ENCODE peak calls at places on chromosomes 4 and X, in seven cellular contexts. Z, N, L, A, M, J and R are unnamed samples.

GRCh38 chr4:106818764-106819163 is 217.3 kb downstream of the DKK2 start:
- DNase-seq in J (no peak), L (no peak), A (no peak), N (no peak), Z (no peak), M (no peak), R (no peak)

GRCh38 chr4:183291070-183291469 is 29.0 kb downstream of the CLDN22 start:
- DNase-seq in Z (no peak), M (no peak), L (no peak), N (no peak), A (no peak), J (no peak), R (no peak)

GRCh38 chr4:184826315-184827266 is 823 bp upstream of the ACSL1 start:
- DNase-seq in L (peak), N (no peak), A (no peak), Z (no peak), J (no peak), M (no peak), R (peak)

GRCh38 chr4:110840221-110840654 is 217.4 kb upstream of the PITX2 start:
- DNase-seq in Z (no peak), M (no peak), N (no peak), J (no peak), L (no peak), A (no peak), R (peak)

GRCh38 chr4:25993564-25994185 is 79.7 kb downstream of the SMIM20 start:
- DNase-seq in L (peak), M (peak), A (peak), J (no peak), Z (peak), N (peak), R (no peak)

GRCh38 chr4:6221296-6221850 is 21.0 kb upstream of the JAKMIP1 start:
- DNase-seq in Z (peak), M (no peak), N (peak), J (no peak), L (no peak), A (peak), R (no peak)

GRCh38 chr4:52641853-52642563 is 17.1 kb downstream of the USP46 start:
- DNase-seq in L (peak), Z (no peak), A (no peak), M (no peak), N (no peak), J (peak), R (peak)

GRCh38 chr4:156756118-156756517 is 215.5 kb downstream of the PDGFC start:
- DNase-seq in N (no peak), A (no peak), L (no peak), Z (no peak), M (no peak), J (no peak), R (peak)

GRCh38 chr4:7397206-7398103 is 37.3 kb downstream of the PSAPL1 start:
- DNase-seq in M (no peak), N (peak), A (peak), L (no peak), Z (no peak), J (no peak), R (peak)

GRCh38 chr4:187744911-187745310 is 250.7 kb upstream of the ZFP42 start:
- DNase-seq in M (no peak), A (no peak), N (no peak), Z (no peak), J (no peak), L (no peak), R (no peak)

GRCh38 chrX:38069991-38070390 is 63.6 kb downstream of the SYTL5 start:
- DNase-seq in Z (no peak), M (no peak), L (no peak), N (no peak), A (no peak), J (no peak), R (no peak)

GRCh38 chrX:148573119-148573518 is 72.7 kb downstream of the AFF2 start:
- DNase-seq in A (peak), J (no peak), M (no peak), Z (peak), L (no peak), N (no peak), R (no peak)

GRCh38 chrX:74526786-74527185 is 87.6 kb downstream of the RLIM start:
- DNase-seq in L (no peak), M (no peak), J (no peak), Z (no peak), A (no peak), N (no peak), R (no peak)

GRCh38 chr4:24471623-24472510 is 112.5 kb downstream of the DHX15 start:
- DNase-seq in A (peak), L (peak), N (peak), J (no peak), M (peak), Z (peak), R (no peak)

GRCh38 chr4:3756343-3757059 is 9.7 kb upstream of the ADRA2C start:
- DNase-seq in N (no peak), A (peak), Z (peak), M (no peak), L (no peak), J (no peak), R (no peak)

GRCh38 chr4:3760833-3761232 is 5.4 kb upstream of the ADRA2C start:
- DNase-seq in Z (no peak), N (no peak), L (no peak), A (no peak), M (no peak), J (no peak), R (no peak)

GRCh38 chr4:3760346-3760745 is 5.8 kb upstream of the ADRA2C start:
- DNase-seq in L (no peak), N (no peak), Z (no peak), M (no peak), J (no peak), A (no peak), R (no peak)

GRCh38 chr4:3762264-3762663 is 3.9 kb upstream of the ADRA2C start:
- DNase-seq in N (no peak), M (no peak), A (no peak), L (no peak), J (no peak), Z (no peak), R (no peak)

DNA sequence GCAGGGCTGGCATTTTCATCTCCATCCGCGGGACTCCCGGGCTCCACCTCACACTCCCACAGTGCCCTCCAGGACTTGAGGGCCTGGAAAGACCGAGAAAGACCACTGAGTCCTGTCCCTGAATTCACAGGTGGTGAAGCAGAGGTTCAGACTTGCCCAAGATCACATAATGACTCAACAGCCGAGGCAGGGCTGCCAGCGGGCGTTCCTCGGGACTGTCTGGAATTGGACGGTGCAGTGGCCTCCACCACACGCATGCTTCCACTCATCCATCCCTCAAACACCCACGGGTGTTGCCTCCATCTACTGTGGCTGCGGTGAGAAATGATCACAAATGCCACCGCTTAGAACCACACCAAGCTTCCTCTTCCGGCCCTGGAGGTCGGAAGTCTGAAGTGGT is 6.9 kb upstream of the ADRA2C start:
- DNase-seq in Z (no peak), N (no peak), A (no peak), J (no peak), L (no peak), M (no peak), R (no peak)
- H3K18ac ChIP-seq in Z (no peak), N (no peak), A (no peak), J (no peak), L (no peak), M (peak), R (no peak)

GRCh38 chr4:38509551-38509950 is 154.4 kb upstream of the KLF3 start:
- DNase-seq in M (no peak), J (no peak), N (no peak), A (no peak), L (no peak), Z (no peak), R (no peak)
- H3K18ac ChIP-seq in M (no peak), J (no peak), N (no peak), A (no peak), L (no peak), Z (no peak), R (no peak)

GRCh38 chrX:131187234-131187633 is 101.9 kb downstream of the IGSF1 start:
- DNase-seq in L (no peak), A (no peak), J (no peak), M (no peak), N (no peak), Z (peak), R (no peak)
- H3K18ac ChIP-seq in L (no peak), A (no peak), J (no peak), M (no peak), N (no peak), Z (no peak), R (no peak)

GRCh38 chrX:11321986-11322385 is 28.8 kb downstream of the AMELX start:
- DNase-seq in M (no peak), J (no peak), A (no peak), Z (no peak), L (no peak), N (no peak), R (no peak)

GRCh38 chrX:11319689-11320302 is 26.6 kb downstream of the AMELX start:
- DNase-seq in L (peak), A (no peak), N (no peak), J (no peak), M (no peak), Z (no peak), R (peak)
- H3K18ac ChIP-seq in L (no peak), A (no peak), N (no peak), J (no peak), M (no peak), Z (no peak), R (no peak)

GRCh38 chr4:38759790-38760122 is 23.0 kb downstream of the TLR10 start:
- DNase-seq in M (no peak), L (no peak), N (no peak), Z (no peak), A (no peak), J (no peak), R (no peak)
- H3K18ac ChIP-seq in M (no peak), L (no peak), N (no peak), Z (no peak), A (no peak), J (no peak), R (no peak)

GRCh38 chrX:107589243-107589642 is 39.1 kb upstream of the PRPS1 start:
- DNase-seq in J (no peak), N (no peak), L (no peak), M (no peak), A (no peak), Z (no peak), R (no peak)
- H3K18ac ChIP-seq in J (no peak), N (no peak), L (no peak), M (no peak), A (no peak), Z (no peak), R (no peak)

DNA sequence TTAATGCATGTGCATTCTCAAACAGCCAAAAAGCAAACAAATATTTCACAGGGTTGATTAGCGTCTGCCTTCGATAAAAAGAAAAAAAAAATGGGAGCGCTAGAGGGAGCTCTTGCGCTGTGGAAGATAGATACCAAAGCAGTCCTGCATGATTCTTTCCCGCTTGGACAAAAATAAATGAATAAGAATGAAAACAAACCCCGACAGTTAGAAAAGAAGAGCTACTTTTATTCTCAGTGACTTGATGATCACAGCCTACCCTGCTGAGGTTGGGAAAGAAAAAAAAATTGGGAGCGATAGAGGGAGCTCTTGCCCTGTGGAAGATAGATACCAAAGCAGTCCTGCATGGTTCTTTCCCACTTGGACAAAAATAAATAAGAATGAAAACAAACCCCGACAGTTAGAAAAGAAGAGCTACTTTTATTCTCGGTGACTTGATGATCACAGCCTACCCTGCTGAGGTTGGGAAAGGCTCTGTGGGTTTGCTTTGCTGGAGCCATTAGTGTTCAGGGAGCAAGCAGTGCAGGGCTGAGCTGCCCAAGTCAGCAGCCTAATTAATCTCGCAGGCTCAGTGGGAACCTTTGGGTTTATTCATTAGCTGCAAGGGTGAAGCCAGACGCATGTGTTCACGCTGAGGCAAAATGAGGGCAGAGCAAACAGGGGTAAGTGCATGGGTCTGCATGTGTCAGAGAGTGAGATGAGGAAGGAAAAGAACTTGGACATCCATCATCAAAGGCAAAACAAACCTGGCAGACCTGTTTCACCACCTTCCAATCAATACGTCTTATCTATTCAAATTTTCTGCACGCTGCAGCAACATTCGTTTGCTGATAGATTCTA is 249.3 kb upstream of the PRKX start:
- DNase-seq in J (no peak), L (peak), M (peak), A (peak), N (no peak), Z (peak), R (peak)
- H3K18ac ChIP-seq in J (no peak), L (no peak), M (no peak), A (no peak), N (peak), Z (no peak), R (no peak)

GRCh38 chrX:4708970-4709760 is 995.7 kb upstream of the PRKX start:
- DNase-seq in N (no peak), Z (peak), J (no peak), A (no peak), L (no peak), M (no peak), R (no peak)
- H3K18ac ChIP-seq in N (no peak), Z (no peak), J (no peak), A (no peak), L (no peak), M (no peak), R (no peak)

GRCh38 chrX:125101971-125102750 is 217.5 kb upstream of the TEX13C start:
- DNase-seq in N (no peak), M (no peak), A (no peak), Z (no peak), L (no peak), J (no peak), R (no peak)
- H3K18ac ChIP-seq in N (no peak), M (no peak), A (no peak), Z (no peak), L (no peak), J (no peak), R (no peak)

DNA sequence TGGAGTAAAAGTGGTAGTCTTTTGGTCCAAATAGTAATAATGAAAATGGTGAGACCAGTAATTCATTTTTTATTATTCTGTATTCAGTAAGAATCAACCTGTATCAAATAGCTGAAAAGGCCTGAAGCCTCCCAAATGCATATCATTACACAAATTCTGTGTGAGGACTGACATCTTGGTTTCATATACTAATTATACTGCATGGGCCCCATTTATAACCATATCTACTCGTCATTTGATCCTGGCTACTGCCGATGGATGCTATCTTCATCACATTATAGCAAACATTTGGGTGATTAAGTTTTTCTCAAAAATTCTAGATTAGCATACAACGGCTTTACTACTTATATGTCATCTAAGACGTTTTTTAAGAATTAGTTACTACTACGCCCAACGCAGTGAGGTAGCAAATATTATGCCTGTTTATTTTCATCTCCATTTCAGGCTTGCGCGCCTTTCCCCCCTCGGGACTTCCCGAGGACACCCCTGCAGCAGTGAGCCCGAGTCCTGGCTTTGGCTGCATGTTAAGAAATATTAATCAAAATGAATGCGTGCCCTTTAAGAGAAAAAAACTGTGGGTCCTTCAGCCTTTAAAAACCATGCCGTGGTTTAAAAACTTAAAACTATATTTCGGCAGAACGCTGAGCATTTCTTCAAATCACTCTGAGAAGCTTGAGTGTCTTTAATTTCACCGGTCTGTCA is 824 bp upstream of the MMAA start:
- DNase-seq in A (no peak), Z (no peak), L (no peak), J (no peak), M (no peak), N (no peak), R (no peak)
- H3K18ac ChIP-seq in A (no peak), Z (peak), L (peak), J (peak), M (no peak), N (no peak), R (peak)